ENCODE peak calls at places on chromosomes 7 and 10, in nine cellular contexts. One of them, this sample, is unnamed.
A peak's percentile ranks its signal among the peaks of the same experiment; 100 is the strongest.

GRCh38 chr10:124472071-124472470 is 10.4 kb downstream of the LHPP start:
- DNase-seq in fibroblast of mammary gland: no peak
- DNase-seq in NCI-H774: no peak
- DNase-seq in progenitor cell of endocrine pancreas: no peak
- DNase-seq in NAMALWA: no peak
- DNase-seq in breast epithelium: no peak
- DNase-seq in stimulated activated CD8-positive, alpha-beta memory T cell treated with anti-CD3 and anti-CD28 coated beads, Interleukin-4, amount 100 ng/mL, for 24 hours: no peak
- DNase-seq in left ventricle myocardium inferior: no peak
- DNase-seq in hypothalamus: no peak
- DNase-seq in this sample: no peak

GRCh38 chr7:17946591-17946990 is 6.3 kb upstream of the SNX13 start:
- DNase-seq in left ventricle myocardium inferior: no peak
- DNase-seq in NAMALWA: peak; percentile 51
- DNase-seq in hypothalamus: no peak
- DNase-seq in stimulated activated CD8-positive, alpha-beta memory T cell treated with anti-CD3 and anti-CD28 coated beads, Interleukin-4, amount 100 ng/mL, for 24 hours: no peak
- DNase-seq in fibroblast of mammary gland: no peak
- DNase-seq in progenitor cell of endocrine pancreas: no peak
- DNase-seq in NCI-H774: no peak
- DNase-seq in breast epithelium: no peak
- DNase-seq in this sample: no peak

GRCh38 chr10:59648711-59649201 is 60.9 kb downstream of the SLC16A9 start:
- DNase-seq in NAMALWA: no peak
- DNase-seq in progenitor cell of endocrine pancreas: no peak
- DNase-seq in left ventricle myocardium inferior: no peak
- DNase-seq in hypothalamus: no peak
- DNase-seq in breast epithelium: no peak
- DNase-seq in stimulated activated CD8-positive, alpha-beta memory T cell treated with anti-CD3 and anti-CD28 coated beads, Interleukin-4, amount 100 ng/mL, for 24 hours: no peak
- DNase-seq in fibroblast of mammary gland: peak; percentile 40
- DNase-seq in NCI-H774: no peak
- DNase-seq in this sample: peak; percentile 55

GRCh38 chr7:132019718-132020117 is 463.3 kb upstream of the PODXL start:
- DNase-seq in breast epithelium: no peak
- DNase-seq in NAMALWA: no peak
- DNase-seq in progenitor cell of endocrine pancreas: no peak
- DNase-seq in hypothalamus: no peak
- DNase-seq in fibroblast of mammary gland: no peak
- DNase-seq in stimulated activated CD8-positive, alpha-beta memory T cell treated with anti-CD3 and anti-CD28 coated beads, Interleukin-4, amount 100 ng/mL, for 24 hours: no peak
- DNase-seq in NCI-H774: no peak
- DNase-seq in left ventricle myocardium inferior: no peak
- DNase-seq in this sample: no peak

GRCh38 chr10:14952851-14953451 is 945 bp downstream of the DCLRE1C start:
- DNase-seq in left ventricle myocardium inferior: no peak
- DNase-seq in progenitor cell of endocrine pancreas: no peak
- DNase-seq in fibroblast of mammary gland: no peak
- DNase-seq in stimulated activated CD8-positive, alpha-beta memory T cell treated with anti-CD3 and anti-CD28 coated beads, Interleukin-4, amount 100 ng/mL, for 24 hours: no peak
- DNase-seq in hypothalamus: no peak
- DNase-seq in NAMALWA: no peak
- DNase-seq in breast epithelium: no peak
- DNase-seq in NCI-H774: no peak
- DNase-seq in this sample: no peak

GRCh38 chr10:99920901-99921300 is 88.8 kb downstream of the DNMBP start:
- DNase-seq in fibroblast of mammary gland: peak; percentile 71
- DNase-seq in NCI-H774: no peak
- DNase-seq in stimulated activated CD8-positive, alpha-beta memory T cell treated with anti-CD3 and anti-CD28 coated beads, Interleukin-4, amount 100 ng/mL, for 24 hours: no peak
- DNase-seq in hypothalamus: no peak
- DNase-seq in breast epithelium: no peak
- DNase-seq in left ventricle myocardium inferior: no peak
- DNase-seq in NAMALWA: no peak
- DNase-seq in progenitor cell of endocrine pancreas: no peak
- DNase-seq in this sample: no peak

GRCh38 chr10:94131885-94132284 is 138.2 kb downstream of the PLCE1 start:
- DNase-seq in progenitor cell of endocrine pancreas: no peak
- DNase-seq in NCI-H774: no peak
- DNase-seq in stimulated activated CD8-positive, alpha-beta memory T cell treated with anti-CD3 and anti-CD28 coated beads, Interleukin-4, amount 100 ng/mL, for 24 hours: no peak
- DNase-seq in fibroblast of mammary gland: peak; percentile 73
- DNase-seq in left ventricle myocardium inferior: no peak
- DNase-seq in breast epithelium: no peak
- DNase-seq in NAMALWA: no peak
- DNase-seq in hypothalamus: no peak
- DNase-seq in this sample: peak; percentile 62

GRCh38 chr10:2541176-2541575 is 526.2 kb upstream of the PFKP start:
- DNase-seq in hypothalamus: no peak
- DNase-seq in breast epithelium: no peak
- DNase-seq in NCI-H774: no peak
- DNase-seq in fibroblast of mammary gland: no peak
- DNase-seq in stimulated activated CD8-positive, alpha-beta memory T cell treated with anti-CD3 and anti-CD28 coated beads, Interleukin-4, amount 100 ng/mL, for 24 hours: no peak
- DNase-seq in left ventricle myocardium inferior: no peak
- DNase-seq in NAMALWA: no peak
- DNase-seq in progenitor cell of endocrine pancreas: no peak
- DNase-seq in this sample: no peak

GRCh38 chr10:125084191-125085186 is 75.9 kb downstream of the CTBP2 start:
- DNase-seq in left ventricle myocardium inferior: peak; percentile 84
- DNase-seq in NAMALWA: no peak
- DNase-seq in progenitor cell of endocrine pancreas: no peak
- DNase-seq in fibroblast of mammary gland: peak; percentile 91
- DNase-seq in breast epithelium: peak; percentile 59
- DNase-seq in hypothalamus: no peak
- DNase-seq in NCI-H774: no peak
- DNase-seq in stimulated activated CD8-positive, alpha-beta memory T cell treated with anti-CD3 and anti-CD28 coated beads, Interleukin-4, amount 100 ng/mL, for 24 hours: no peak
- DNase-seq in this sample: peak; percentile 82

GRCh38 chr10:124025638-124026336 is 67.6 kb downstream of the CHST15 start:
- DNase-seq in breast epithelium: no peak
- DNase-seq in NAMALWA: peak; percentile 38
- DNase-seq in fibroblast of mammary gland: peak; percentile 28
- DNase-seq in left ventricle myocardium inferior: no peak
- DNase-seq in hypothalamus: no peak
- DNase-seq in progenitor cell of endocrine pancreas: no peak
- DNase-seq in stimulated activated CD8-positive, alpha-beta memory T cell treated with anti-CD3 and anti-CD28 coated beads, Interleukin-4, amount 100 ng/mL, for 24 hours: no peak
- DNase-seq in NCI-H774: no peak
- DNase-seq in this sample: no peak

GRCh38 chr7:83065714-83066113 is 97.0 kb downstream of the PCLO start:
- DNase-seq in progenitor cell of endocrine pancreas: no peak
- DNase-seq in NCI-H774: no peak
- DNase-seq in fibroblast of mammary gland: no peak
- DNase-seq in stimulated activated CD8-positive, alpha-beta memory T cell treated with anti-CD3 and anti-CD28 coated beads, Interleukin-4, amount 100 ng/mL, for 24 hours: no peak
- DNase-seq in NAMALWA: no peak
- DNase-seq in breast epithelium: no peak
- DNase-seq in hypothalamus: no peak
- DNase-seq in left ventricle myocardium inferior: no peak
- DNase-seq in this sample: no peak